ENCODE peak calls at places on chromosome 3, in nine cellular contexts. F is CD8-positive, alpha-beta T cell; Z is lung; D is tibial artery; W is CD8-positive, alpha-beta memory T cell; Y is keratinocyte; I is GM12878; C is ovary; U is A549. O is an unnamed sample.

GRCh38 chr3:196431193-196432136 is 762 bp downstream of the UBXN7 start:
- DNase-seq in F (no peak), D (no peak), U (peak; percentile 23), Y (no peak), W (peak; percentile 36), I (no peak), Z (peak; percentile 30), C (peak; percentile 49), O (peak; percentile 82)

GRCh38 chr3:169146112-169146665 is 517.3 kb downstream of the MECOM start:
- DNase-seq in W (no peak), I (no peak), C (no peak), F (no peak), D (peak; percentile 25), Z (peak; percentile 60), U (peak; percentile 24), Y (no peak), O (peak; percentile 70)

GRCh38 chr3:4525555-4526238 is 32.5 kb downstream of the ITPR1 start:
- DNase-seq in Y (no peak), D (no peak), U (no peak), Z (no peak), F (no peak), I (no peak), C (no peak), W (no peak), O (no peak)

GRCh38 chr3:35849963-35850362 is 210.6 kb downstream of the ARPP21 start:
- DNase-seq in Z (no peak), F (no peak), I (no peak), D (no peak), U (no peak), W (no peak), C (no peak), Y (no peak), O (no peak)

GRCh38 chr3:121748638-121749275 is 784 bp downstream of the GOLGB1 start:
- DNase-seq in F (no peak), I (no peak), D (no peak), C (no peak), Z (peak; percentile 73), Y (no peak), U (peak; percentile 15), W (peak; percentile 14), O (peak; percentile 75)

GRCh38 chr3:57298041-57298440 is 5.6 kb upstream of the ASB14 start:
- DNase-seq in Y (no peak), D (no peak), U (peak; percentile 36), F (no peak), C (no peak), Z (no peak), I (no peak), W (no peak), O (no peak)

GRCh38 chr3:137163241-137163916 is 205.6 kb downstream of the IL20RB start:
- DNase-seq in F (no peak), C (peak; percentile 17), D (no peak), I (no peak), Z (no peak), W (no peak), U (no peak), Y (no peak), O (no peak)

GRCh38 chr3:64765951-64766350 is 78.2 kb upstream of the ADAMTS9 start:
- DNase-seq in Z (no peak), U (no peak), W (no peak), Y (no peak), F (no peak), C (no peak), I (no peak), D (no peak), O (no peak)

GRCh38 chr3:190322604-190323240 is 476 bp upstream of the CLDN1 start:
- DNase-seq in C (peak; percentile 65), I (no peak), W (peak; percentile 4), D (no peak), Y (no peak), Z (no peak), F (no peak), U (no peak), O (no peak)

GRCh38 chr3:108804437-108804836 is 18.1 kb upstream of the TRAT1 start:
- DNase-seq in Z (no peak), U (no peak), W (no peak), Y (no peak), C (no peak), I (no peak), D (no peak), F (no peak), O (no peak)

GRCh38 chr3:163878396-163878795 is 1199.9 kb downstream of the SI start:
- DNase-seq in U (no peak), C (no peak), D (no peak), I (no peak), Y (no peak), Z (no peak), W (no peak), F (no peak), O (no peak)

GRCh38 chr3:87191175-87191574 is 35.9 kb upstream of the CHMP2B start:
- DNase-seq in Y (no peak), U (no peak), Z (no peak), W (no peak), I (no peak), D (no peak), F (no peak), C (no peak), O (no peak)

GRCh38 chr3:39384665-39385000 is 1.5 kb downstream of the SLC25A38 start:
- DNase-seq in U (no peak), W (no peak), Z (no peak), C (no peak), I (no peak), F (no peak), Y (no peak), D (no peak), O (no peak)
- H3K4me3 ChIP-seq in U (peak overlapping the region; percentile 85), W (peak overlapping the region; percentile 95), Z (no peak overlapping the region), C (peak overlapping the region; percentile 93), I (peak overlapping the region; percentile 89), F (peak overlapping the region; percentile 98), Y (peak overlapping the region; percentile 85), D (peak overlapping the region; percentile 80), O (peak overlapping the region; percentile 42)

GRCh38 chr3:128919988-128920387 is 40.6 kb downstream of the ACAD9 start:
- DNase-seq in Z (no peak), U (no peak), I (no peak), W (no peak), D (no peak), C (no peak), F (no peak), Y (no peak), O (no peak)

GRCh38 chr3:128929364-128929763 is 49.9 kb downstream of the ACAD9 start:
- DNase-seq in U (no peak), F (no peak), C (no peak), D (no peak), I (no peak), W (no peak), Y (no peak), Z (no peak), O (no peak)

GRCh38 chr3:128922804-128923459 is 43.5 kb downstream of the ACAD9 start:
- DNase-seq in U (no peak), Y (no peak), I (no peak), F (peak; percentile 31), C (no peak), D (no peak), W (peak; percentile 79), Z (no peak), O (no peak)

GRCh38 chr3:128923607-128924385 is 44.4 kb downstream of the ACAD9 start:
- DNase-seq in W (peak; percentile 35), F (no peak), Z (no peak), U (no peak), I (no peak), C (no peak), D (no peak), Y (no peak), O (peak; percentile 19)
- H3K9me3 ChIP-seq in W (peaks cover 5% of the 10 kb centered on the region), F (no peaks in the 10 kb centered on the region), Z (no peaks in the 10 kb centered on the region), U (peaks cover 16% of the 10 kb centered on the region), I (peaks cover 4% of the 10 kb centered on the region), C (no peaks in the 10 kb centered on the region), D (no peaks in the 10 kb centered on the region), Y (peaks cover 17% of the 10 kb centered on the region), O (peaks cover 1% of the 10 kb centered on the region)

GRCh38 chr3:62368705-62369475 is 4.5 kb downstream of the FEZF2 start:
- DNase-seq in C (no peak), Y (no peak), U (no peak), D (no peak), W (no peak), I (no peak), Z (no peak), F (no peak), O (no peak)

GRCh38 chr3:62370112-62371031 is 3.0 kb downstream of the FEZF2 start:
- DNase-seq in Z (no peak), C (no peak), Y (no peak), W (no peak), U (no peak), I (no peak), F (no peak), D (no peak), O (no peak)

GRCh38 chr3:62369476-62369743 is 3.9 kb downstream of the FEZF2 start:
- DNase-seq in W (no peak), Y (no peak), I (no peak), Z (no peak), D (no peak), U (no peak), C (no peak), F (no peak), O (no peak)

GRCh38 chr3:62366093-62366419 is 7.3 kb downstream of the FEZF2 start:
- DNase-seq in F (no peak), D (no peak), U (no peak), Z (no peak), I (no peak), Y (no peak), C (no peak), W (no peak), O (no peak)

DNA sequence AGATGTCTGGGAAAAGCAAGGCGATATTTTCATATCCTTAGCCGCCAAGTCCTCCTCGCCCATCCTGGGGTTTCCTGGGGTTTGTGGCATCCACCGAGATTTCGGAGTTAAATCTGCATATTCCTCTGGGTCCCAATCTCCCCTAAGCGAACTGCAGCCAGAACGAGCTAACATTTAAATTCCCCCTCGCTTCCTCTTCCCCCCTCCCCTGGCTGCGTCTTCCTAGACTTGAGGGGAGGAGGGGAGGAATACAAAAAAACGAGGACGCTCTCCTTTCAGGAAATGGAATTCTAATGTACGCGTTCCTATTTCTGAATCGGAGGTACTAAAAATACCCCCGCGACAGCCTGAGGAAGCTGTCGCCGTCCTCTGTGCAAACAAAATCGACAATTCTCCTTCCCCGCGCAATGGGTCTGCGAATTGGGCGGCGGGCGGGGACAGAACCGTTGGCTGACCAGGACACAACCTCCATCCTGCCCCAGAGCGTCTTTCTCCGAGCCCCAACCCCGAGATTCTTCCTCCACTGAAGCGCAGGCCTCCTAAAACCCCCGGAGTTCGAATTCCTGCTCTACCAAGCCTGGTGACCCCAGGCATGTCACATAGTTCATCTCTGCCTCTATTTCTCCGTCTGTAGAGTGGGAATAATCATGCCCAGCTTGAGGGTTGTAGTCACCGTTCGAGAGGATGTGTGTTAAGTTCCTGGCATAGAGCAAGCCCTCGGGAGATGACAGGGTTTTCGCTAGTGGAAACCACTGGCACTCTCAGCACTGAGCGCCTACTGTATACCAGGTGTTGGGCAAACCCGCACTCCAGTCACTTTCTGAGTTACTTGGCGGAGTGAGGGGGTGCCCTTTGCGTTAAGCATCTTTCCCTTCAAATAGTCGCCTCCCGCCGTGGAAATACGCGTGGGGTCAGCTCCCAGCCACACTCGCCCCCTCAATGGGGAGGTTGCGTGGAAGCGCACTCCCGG is 5.3 kb downstream of the FEZF2 start:
- DNase-seq in C (no peak), Y (no peak), U (no peak), W (no peak), F (no peak), Z (no peak), D (no peak), I (no peak), O (no peak)
- H3K4me3 ChIP-seq in C (no peak overlapping the region), Y (no peak overlapping the region), U (no peak overlapping the region), W (no peak overlapping the region), F (no peak overlapping the region), Z (no peak overlapping the region), D (peak overlapping the region; percentile 30), I (no peak overlapping the region), O (no peak overlapping the region)

GRCh38 chr3:46296826-46297225 is 54.6 kb downstream of the CCR3 start:
- DNase-seq in C (no peak), Y (no peak), F (no peak), I (no peak), U (no peak), D (no peak), Z (no peak), W (no peak), O (no peak)
- H3K9me3 ChIP-seq in C (no peaks in the 10 kb centered on the region), Y (no peaks in the 10 kb centered on the region), F (no peaks in the 10 kb centered on the region), I (no peaks in the 10 kb centered on the region), U (no peaks in the 10 kb centered on the region), D (no peaks in the 10 kb centered on the region), Z (no peaks in the 10 kb centered on the region), W (no peaks in the 10 kb centered on the region), O (no peaks in the 10 kb centered on the region)